ENCODE peak calls at places on chromosomes 5 and 9, in nine cellular contexts. E, N, Q, M, W, Z, S, R and A are unnamed samples.

GRCh38 chr9:26656003-26656940 is 236.3 kb downstream of the CAAP1 start:
- DNase-seq in Q (peak; percentile 61), M (peak; percentile 44), R (peak; percentile 10), W (no peak), S (no peak), N (no peak), E (no peak), Z (no peak), A (no peak)

GRCh38 chr5:7392401-7393024 is 3.4 kb upstream of the ADCY2 start:
- DNase-seq in W (no peak), Q (peak; percentile 89), E (no peak), Z (no peak), R (no peak), S (no peak), M (peak; percentile 51), N (no peak), A (no peak)

GRCh38 chr5:65928341-65928752 is 2.0 kb downstream of the ERBIN start:
- DNase-seq in W (no peak), N (no peak), S (no peak), Z (no peak), R (no peak), Q (no peak), M (no peak), E (no peak), A (no peak)

GRCh38 chr5:39137391-39138181 is 63.4 kb upstream of the RICTOR start:
- DNase-seq in R (peak; percentile 13), Z (no peak), N (no peak), S (no peak), Q (peak; percentile 52), E (no peak), M (peak; percentile 43), W (no peak), A (no peak)

GRCh38 chr9:85040141-85040540 is 370.6 kb downstream of the NTRK2 start:
- DNase-seq in R (no peak), Z (no peak), S (no peak), E (no peak), W (no peak), M (no peak), Q (no peak), N (no peak), A (no peak)

GRCh38 chr9:125971895-125972729 is 224.9 kb downstream of the PBX3 start:
- DNase-seq in Z (no peak), Q (peak; percentile 12), R (no peak), S (no peak), W (no peak), N (no peak), E (no peak), M (no peak), A (no peak)

GRCh38 chr5:131747180-131748105 is 49.4 kb downstream of the FNIP1 start:
- DNase-seq in M (peak; percentile 13), W (no peak), E (no peak), R (no peak), S (no peak), Q (no peak), Z (no peak), N (no peak), A (no peak)

GRCh38 chr5:123813937-123814624 is 302.1 kb downstream of the CSNK1G3 start:
- DNase-seq in M (peak; percentile 34), S (no peak), N (no peak), W (no peak), Z (no peak), E (no peak), Q (peak; percentile 58), R (no peak), A (no peak)

GRCh38 chr9:7976856-7977255 is 177.3 kb upstream of the DMAC1 start:
- DNase-seq in W (no peak), S (no peak), M (no peak), Q (no peak), E (no peak), R (no peak), N (no peak), Z (no peak), A (no peak)

GRCh38 chr5:50328193-50328729 is 112.8 kb downstream of the EMB start:
- DNase-seq in Z (no peak), N (no peak), W (no peak), E (no peak), S (no peak), Q (no peak), R (no peak), M (no peak), A (no peak)

GRCh38 chr5:162248107-162248713 is 180.6 kb downstream of the GABRG2 start:
- DNase-seq in R (no peak), Q (peak; percentile 86), M (peak; percentile 33), E (no peak), S (no peak), Z (no peak), W (no peak), N (no peak), A (no peak)

GRCh38 chr9:5714501-5715401 is 85.8 kb downstream of the RIC1 start:
- DNase-seq in W (no peak), M (peak; percentile 78), R (peak; percentile 27), S (no peak), Q (peak; percentile 62), N (no peak), Z (no peak), E (no peak), A (no peak)

GRCh38 chr9:5715548-5716127 is 86.7 kb downstream of the RIC1 start:
- DNase-seq in Q (no peak), Z (no peak), N (no peak), M (no peak), S (no peak), E (no peak), W (no peak), R (no peak), A (no peak)

GRCh38 chr9:5718296-5719032 is 89.6 kb downstream of the RIC1 start:
- DNase-seq in W (no peak), S (no peak), M (no peak), E (no peak), R (no peak), Q (peak; percentile 57), Z (no peak), N (no peak), A (no peak)

GRCh38 chr9:5721279-5722087 is 92.6 kb downstream of the RIC1 start:
- DNase-seq in W (no peak), Z (no peak), N (no peak), S (no peak), M (peak; percentile 57), R (no peak), E (no peak), Q (no peak), A (no peak)

DNA sequence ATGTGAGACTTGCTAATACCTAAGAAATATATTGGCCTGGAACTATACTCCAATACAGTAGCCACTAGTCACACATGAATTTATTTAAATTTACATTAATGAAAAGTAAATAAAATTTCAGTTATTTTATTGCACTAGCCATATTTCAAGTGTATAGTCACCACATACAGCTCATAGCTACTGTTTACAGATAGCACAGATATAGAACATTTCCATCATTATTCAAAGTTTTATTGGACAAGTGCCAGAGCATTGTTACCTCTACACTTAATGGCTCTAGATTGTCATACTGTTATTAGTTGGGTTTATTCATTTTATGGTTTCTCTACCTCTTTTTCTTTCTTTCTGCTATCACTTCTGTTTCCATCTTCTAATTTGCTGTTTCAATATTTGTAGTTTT is 90.6 kb downstream of the RIC1 start:
- DNase-seq in M (peak; percentile 85), Z (no peak), E (no peak), S (no peak), N (no peak), Q (no peak), R (no peak), W (no peak), A (no peak)
- H3K4me1 ChIP-seq in M (peaks cover 46% of the 10 kb centered on the region), Z (no peaks in the 10 kb centered on the region), E (no peaks in the 10 kb centered on the region), S (no peaks in the 10 kb centered on the region), N (no peaks in the 10 kb centered on the region), Q (no peaks in the 10 kb centered on the region), R (no peaks in the 10 kb centered on the region), W (peaks cover 3% of the 10 kb centered on the region), A (no peaks in the 10 kb centered on the region)

DNA sequence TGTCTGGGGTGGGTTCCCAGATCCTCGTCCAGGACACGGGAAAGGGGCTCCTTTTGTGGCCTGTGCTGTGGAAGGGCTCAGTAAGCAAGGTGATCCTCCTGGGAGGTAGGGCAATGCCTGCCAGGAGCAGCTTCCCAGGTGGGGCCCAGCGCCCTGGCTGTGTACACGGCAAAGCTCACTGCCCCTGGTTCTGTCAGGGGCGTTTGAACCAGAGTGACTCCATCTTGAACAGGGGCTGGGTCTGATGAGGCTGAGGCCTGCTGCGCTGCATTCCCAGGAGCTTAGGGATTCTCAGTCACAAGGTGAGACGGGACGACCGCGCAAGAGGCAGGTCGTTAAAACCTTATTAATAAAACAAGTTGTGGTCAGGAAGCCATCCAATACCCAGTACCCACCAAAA is 19.9 kb upstream of the SLC12A7 start:
- DNase-seq in W (no peak), Q (no peak), N (no peak), S (no peak), M (no peak), E (no peak), R (no peak), Z (peak; percentile 51), A (no peak)
- H3K4me1 ChIP-seq in W (no peaks in the 10 kb centered on the region), Q (no peaks in the 10 kb centered on the region), N (no peaks in the 10 kb centered on the region), S (peaks cover 50% of the 10 kb centered on the region), M (peaks cover 42% of the 10 kb centered on the region), E (no peaks in the 10 kb centered on the region), R (no peaks in the 10 kb centered on the region), Z (peaks cover 12% of the 10 kb centered on the region), A (no peaks in the 10 kb centered on the region)

GRCh38 chr9:134162212-134162775 is 2.1 kb downstream of the RNU6ATAC start:
- DNase-seq in E (no peak), N (no peak), R (no peak), M (no peak), S (no peak), Z (peak; percentile 32), W (no peak), Q (no peak), A (no peak)
- H3K4me1 ChIP-seq in E (no peaks in the 10 kb centered on the region), N (no peaks in the 10 kb centered on the region), R (no peaks in the 10 kb centered on the region), M (no peaks in the 10 kb centered on the region), S (peaks cover 24% of the 10 kb centered on the region), Z (peaks cover 3% of the 10 kb centered on the region), W (peaks cover 6% of the 10 kb centered on the region), Q (peaks cover 3% of the 10 kb centered on the region), A (peaks cover 10% of the 10 kb centered on the region)

GRCh38 chr5:133393776-133394476 is 218.4 kb downstream of the FSTL4 start:
- DNase-seq in M (no peak), N (no peak), W (no peak), R (no peak), Z (no peak), Q (no peak), S (no peak), E (no peak), A (no peak)

GRCh38 chr5:133389066-133389590 is 223.2 kb downstream of the FSTL4 start:
- DNase-seq in M (no peak), Z (no peak), W (no peak), R (no peak), S (no peak), N (no peak), E (no peak), Q (no peak), A (no peak)

GRCh38 chr5:133391349-133392136 is 220.8 kb downstream of the FSTL4 start:
- DNase-seq in M (no peak), R (no peak), Z (no peak), N (no peak), W (no peak), Q (no peak), S (no peak), E (no peak), A (no peak)

GRCh38 chr5:133390416-133391155 is 221.8 kb downstream of the FSTL4 start:
- DNase-seq in S (no peak), M (no peak), W (no peak), R (no peak), Q (no peak), Z (no peak), N (no peak), E (no peak), A (no peak)

DNA sequence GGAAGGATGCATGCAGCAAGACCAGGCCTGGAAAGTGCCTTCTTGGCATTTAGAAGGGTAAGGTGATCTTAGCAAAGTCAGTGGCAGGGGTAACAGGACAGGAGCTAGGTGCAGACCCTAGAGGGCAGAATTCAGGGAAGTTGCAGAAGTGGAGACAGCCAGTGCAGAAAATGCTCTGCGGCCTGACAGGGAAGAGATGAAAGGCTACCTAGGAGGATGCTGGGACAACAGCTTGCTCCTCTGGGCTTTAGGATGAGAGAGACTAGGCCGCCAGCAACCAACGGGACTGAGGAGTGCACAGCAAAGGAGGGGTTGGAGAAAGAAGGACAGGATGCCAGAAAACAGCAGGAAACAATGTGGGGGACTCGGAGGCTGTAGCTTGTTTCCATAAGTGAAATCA is 219.9 kb downstream of the FSTL4 start:
- DNase-seq in Q (no peak), M (no peak), W (no peak), S (no peak), N (no peak), R (no peak), Z (no peak), E (no peak), A (no peak)
- H3K4me1 ChIP-seq in Q (no peaks in the 10 kb centered on the region), M (no peaks in the 10 kb centered on the region), W (no peaks in the 10 kb centered on the region), S (no peaks in the 10 kb centered on the region), N (no peaks in the 10 kb centered on the region), R (no peaks in the 10 kb centered on the region), Z (no peaks in the 10 kb centered on the region), E (no peaks in the 10 kb centered on the region), A (no peaks in the 10 kb centered on the region)